ENCODE peak calls at places on chromosomes 5 and 9, in five cellular contexts. J is fibroblast of the conjunctiva; V is activated CD4-positive, alpha-beta T cell treated with anti-CD3 and anti-CD28 coated beads, Interleukin-2, amount 50 U/mL, for 1 hour; I is amniotic stem cell; F is NCI-H2081. Z is an unnamed sample.

GRCh38 chr9:34992376-34992951 is 2.9 kb downstream of the DNAJB5 start:
- DNase-seq in J (peak), V (peak), I (peak), F (no peak), Z (peak)

GRCh38 chr5:148336704-148337435 is 1.5 kb downstream of the SPINK9 start:
- DNase-seq in F (no peak), V (no peak), I (no peak), J (no peak), Z (no peak)

GRCh38 chr5:98638701-98639100 is 134.8 kb upstream of the RGMB start:
- DNase-seq in F (no peak), J (no peak), I (no peak), V (no peak), Z (no peak)

GRCh38 chr5:100157066-100157465 is 378.1 kb upstream of the FAM174A start:
- DNase-seq in I (no peak), F (no peak), V (no peak), J (no peak), Z (no peak)

GRCh38 chr9:85115473-85115872 is 445.9 kb downstream of the NTRK2 start:
- DNase-seq in F (no peak), J (no peak), I (no peak), V (no peak), Z (no peak)

GRCh38 chr5:137220523-137220927 is 278.6 kb downstream of the SPOCK1 start:
- DNase-seq in V (no peak), J (peak), I (peak), F (peak), Z (no peak)

GRCh38 chr5:111929892-111930291 is 172.9 kb upstream of the NREP start:
- DNase-seq in I (peak), J (peak), F (no peak), V (no peak), Z (no peak)

GRCh38 chr5:60613826-60614225 is 86.1 kb downstream of the DEPDC1B start:
- DNase-seq in I (no peak), F (no peak), V (no peak), J (no peak), Z (no peak)

GRCh38 chr5:144203750-144204596 is 33.3 kb downstream of the KCTD16 start:
- DNase-seq in F (peak), V (peak), J (peak), I (no peak), Z (no peak)

GRCh38 chr5:57937501-57937900 is 454.9 kb upstream of the ACTBL2 start:
- DNase-seq in J (peak), I (no peak), F (no peak), V (no peak), Z (no peak)

GRCh38 chr9:137457406-137458193 is 1.5 kb downstream of the NSMF start:
- DNase-seq in J (no peak), I (no peak), V (no peak), F (no peak), Z (no peak)

GRCh38 chr9:96217358-96217755 is 84.6 kb downstream of the HSD17B3 start:
- DNase-seq in I (no peak), V (no peak), F (no peak), J (no peak), Z (no peak)

GRCh38 chr5:65151632-65152031 is 330.1 kb downstream of the ADAMTS6 start:
- DNase-seq in F (no peak), J (peak), I (no peak), V (no peak), Z (no peak)

GRCh38 chr9:2771101-2771500 is 53.8 kb downstream of the KCNV2 start:
- DNase-seq in F (no peak), I (no peak), J (no peak), V (no peak), Z (no peak)

Z was measured in B cell.